ENCODE peak calls at places on chromosome 11, in nine cellular contexts. Z is neuronal stem cell, R is IMR-90, G is HCT116, E is PC-9, J is PC-3, Q is GM23248, T is Karpas-422, F is SK-N-SH. Y is an unnamed sample.

GRCh38 chr11:79052539-79052938 is 388.3 kb downstream of the TENM4 start:
- DNase-seq in E (no peak), Z (no peak), T (no peak), F (no peak), G (no peak), Q (peak; percentile 38), R (no peak), J (peak; percentile 19), Y (no peak)

GRCh38 chr11:129932385-129933067 is 37.1 kb upstream of the NFRKB start:
- DNase-seq in E (no peak), Q (no peak), T (no peak), R (no peak), J (peak; percentile 28), F (no peak), G (no peak), Z (no peak), Y (no peak)

GRCh38 chr11:112570335-112570734 is 309.7 kb upstream of the PLET1 start:
- DNase-seq in J (no peak), T (no peak), Z (no peak), Q (no peak), G (no peak), F (peak; percentile 45), E (no peak), R (no peak), Y (no peak)

GRCh38 chr11:66467034-66467659 is 442 bp downstream of the PELI3 start:
- DNase-seq in R (peak; percentile 15), Q (peak; percentile 79), F (no peak), T (peak; percentile 55), E (peak; percentile 62), J (peak; percentile 43), Z (peak; percentile 33), G (no peak), Y (peak; percentile 29)

GRCh38 chr11:62067741-62068140 is 56.1 kb upstream of the INCENP start:
- DNase-seq in G (no peak), E (no peak), T (no peak), F (no peak), J (no peak), R (no peak), Q (no peak), Z (no peak), Y (no peak)

GRCh38 chr11:31968774-31969433 is 122.0 kb upstream of the RCN1 start:
- DNase-seq in F (peak; percentile 62), G (no peak), Z (no peak), Q (peak; percentile 94), R (peak; percentile 61), T (no peak), E (no peak), J (peak; percentile 78), Y (no peak)

GRCh38 chr11:1837171-1838076 is 1.4 kb upstream of the TNNI2 start:
- DNase-seq in F (peak; percentile 97), T (peak; percentile 95), J (peak; percentile 33), G (no peak), R (peak; percentile 28), E (peak; percentile 44), Q (peak; percentile 64), Z (peak; percentile 67), Y (peak; percentile 43)

GRCh38 chr11:130390071-130390758 is 38.2 kb downstream of the ADAMTS8 start:
- DNase-seq in G (peak; percentile 24), F (no peak), Z (no peak), J (peak; percentile 78), T (no peak), E (no peak), Q (peak; percentile 85), R (peak; percentile 99), Y (no peak)

GRCh38 chr11:127369301-127369968 is 368.9 kb upstream of the KIRREL3 start:
- DNase-seq in T (no peak), F (no peak), G (no peak), Z (no peak), J (no peak), E (no peak), R (no peak), Q (no peak), Y (no peak)

GRCh38 chr11:86537541-86538222 is 134.7 kb downstream of the ME3 start:
- DNase-seq in R (no peak), F (no peak), J (no peak), G (peak; percentile 7), E (no peak), T (peak; percentile 62), Q (no peak), Z (no peak), Y (no peak)

GRCh38 chr11:113261709-113262475 is 52.5 kb upstream of the TTC12 start:
- DNase-seq in J (peak; percentile 20), G (no peak), Z (no peak), F (no peak), T (no peak), E (peak; percentile 47), Q (peak; percentile 58), R (peak; percentile 11), Y (peak; percentile 11)

GRCh38 chr11:33980896-33981295 is 70.6 kb upstream of the CAPRIN1 start:
- DNase-seq in Q (no peak), G (no peak), J (no peak), Z (no peak), T (no peak), F (no peak), E (no peak), R (no peak), Y (no peak)

GRCh38 chr11:113314389-113315301 is at the start of gene TTC12:
- DNase-seq in G (peak; percentile 73), T (peak; percentile 94), Q (peak; percentile 96), J (peak; percentile 93), E (peak; percentile 94), R (peak; percentile 78), Z (peak; percentile 88), F (peak; percentile 97), Y (peak; percentile 92)

GRCh38 chr11:111206472-111206871 is 39.1 kb upstream of the POU2AF2 start:
- DNase-seq in G (no peak), F (no peak), Z (no peak), J (peak; percentile 92), T (no peak), E (no peak), Q (peak; percentile 72), R (peak; percentile 81), Y (no peak)
- H3K4me2 ChIP-seq in G (no peak overlapping the region), F (no peak overlapping the region), Z (no peak overlapping the region), J (peak overlapping the region; percentile 70), T (no peak overlapping the region), E (peak overlapping the region; percentile 31), Q (peak overlapping the region; percentile 46), R (peak overlapping the region; percentile 53), Y (no peak overlapping the region)

GRCh38 chr11:29135504-29135903 is 881.3 kb downstream of the KCNA4 start:
- DNase-seq in Z (no peak), G (no peak), J (no peak), T (no peak), E (no peak), Q (peak; percentile 75), R (peak; percentile 80), F (no peak), Y (no peak)
- H3K4me2 ChIP-seq in Z (no peak overlapping the region), G (no peak overlapping the region), J (no peak overlapping the region), T (no peak overlapping the region), E (no peak overlapping the region), Q (peak overlapping the region; percentile 19), R (no peak overlapping the region), F (no peak overlapping the region), Y (no peak overlapping the region)

GRCh38 chr11:10906521-10906920 is 48.7 kb upstream of the ZBED5 start:
- DNase-seq in J (peak; percentile 49), F (no peak), Q (peak; percentile 70), R (peak; percentile 56), G (no peak), Z (no peak), T (no peak), E (no peak), Y (no peak)
- H3K4me2 ChIP-seq in J (no peak overlapping the region), F (peak overlapping the region; percentile 26), Q (peak overlapping the region; percentile 24), R (no peak overlapping the region), G (no peak overlapping the region), Z (no peak overlapping the region), T (no peak overlapping the region), E (no peak overlapping the region), Y (no peak overlapping the region)

DNA sequence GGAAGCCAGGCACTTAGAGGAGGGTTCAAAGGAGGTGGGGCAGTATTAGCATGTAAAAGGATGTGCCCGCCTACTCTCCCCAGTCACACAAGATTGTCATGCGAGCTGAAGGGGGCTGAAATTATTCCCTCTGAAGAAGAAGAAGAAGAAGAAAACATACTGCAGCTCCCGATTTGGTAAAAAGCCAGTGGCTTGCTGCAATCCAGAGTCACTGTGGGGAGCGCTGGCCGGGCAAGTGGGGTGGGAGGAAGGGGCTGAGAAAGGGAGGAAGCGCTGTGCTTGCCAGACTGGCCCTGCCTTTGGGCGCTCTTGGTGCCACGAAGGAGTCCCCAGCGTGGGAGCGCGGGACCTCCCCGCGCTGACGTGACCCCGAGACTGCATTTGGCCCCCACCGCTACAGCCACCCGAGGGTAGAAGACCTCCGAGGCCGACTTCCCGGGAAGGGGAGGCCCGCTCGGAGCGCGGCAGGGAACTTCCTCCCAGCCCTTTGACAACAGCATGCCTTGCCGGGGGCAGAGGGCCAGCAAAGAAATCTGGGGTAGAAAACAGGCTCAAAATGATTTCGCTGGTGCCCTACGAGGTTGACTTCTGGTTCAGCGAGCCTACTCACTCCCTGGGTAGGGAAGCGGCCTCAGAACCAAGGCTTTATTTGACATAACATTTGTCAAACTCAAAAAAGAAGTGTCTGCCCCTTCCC is 906.3 kb downstream of the DLG2 start:
- DNase-seq in E (no peak), J (no peak), Q (peak; percentile 19), G (no peak), R (no peak), Z (peak; percentile 20), F (peak; percentile 53), T (no peak), Y (peak; percentile 41)
- H3K4me2 ChIP-seq in E (no peak overlapping the region), J (peak overlapping the region; percentile 27), Q (peak overlapping the region; percentile 59), G (no peak overlapping the region), R (peak overlapping the region; percentile 58), Z (peak overlapping the region; percentile 59), F (peak overlapping the region; percentile 37), T (no peak overlapping the region), Y (peak overlapping the region; percentile 95)

DNA sequence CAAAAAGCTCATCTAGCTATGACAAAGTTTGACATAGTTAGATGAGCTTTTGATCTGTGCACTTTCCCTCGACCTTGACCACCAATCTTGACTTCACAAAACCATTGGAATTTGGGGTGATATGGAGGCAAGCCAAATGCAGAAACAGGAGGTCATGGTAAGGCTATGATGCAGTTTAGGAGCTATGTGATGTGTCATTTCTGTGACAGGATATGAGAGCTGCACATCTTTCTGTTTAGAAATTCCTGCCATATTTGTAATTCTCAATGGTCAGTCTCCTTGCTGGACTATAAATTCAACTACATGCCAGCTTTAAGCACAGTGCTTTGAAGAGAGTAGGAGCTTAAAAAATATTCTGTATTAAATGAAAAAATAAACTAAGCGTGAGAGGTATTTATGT is 12.9 kb downstream of the OR51B6 start:
- DNase-seq in F (no peak), T (no peak), R (peak; percentile 96), Q (peak; percentile 71), J (no peak), G (no peak), Z (no peak), E (no peak), Y (no peak)
- H3K4me2 ChIP-seq in F (no peak overlapping the region), T (no peak overlapping the region), R (no peak overlapping the region), Q (peak overlapping the region; percentile 73), J (no peak overlapping the region), G (no peak overlapping the region), Z (no peak overlapping the region), E (no peak overlapping the region), Y (no peak overlapping the region)

DNA sequence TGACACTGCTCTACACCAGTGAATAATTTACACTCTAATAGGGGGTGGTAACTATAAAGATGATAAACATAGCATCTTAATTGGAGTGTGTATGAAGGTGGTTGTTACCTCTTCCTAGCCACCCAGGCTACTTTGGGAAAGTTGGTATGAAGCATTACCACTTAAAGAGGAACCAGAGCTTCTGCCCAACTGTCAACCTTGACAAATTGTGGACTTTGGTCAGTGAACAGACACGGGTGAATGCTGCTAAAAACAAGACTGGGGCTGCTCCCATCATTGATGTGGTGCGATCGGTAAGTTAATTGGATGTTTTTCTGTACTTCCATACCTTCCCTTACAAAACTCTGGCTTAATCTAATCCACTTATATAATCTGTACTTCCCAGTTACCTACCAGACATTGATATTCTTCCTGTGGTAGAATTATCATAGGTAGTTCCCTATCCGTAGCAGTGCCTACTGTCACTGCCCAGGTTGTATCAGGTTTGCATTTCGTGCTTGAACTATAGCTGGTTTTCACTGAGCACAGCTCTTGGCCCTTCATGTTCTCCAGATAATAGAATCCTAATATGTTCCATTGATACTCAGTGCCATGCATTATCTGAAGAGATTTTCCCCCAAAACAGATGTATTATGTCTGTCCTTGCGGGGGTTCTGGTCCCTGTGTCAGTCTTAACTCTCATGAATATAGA is 2.2 kb downstream of the RPL27A start:
- DNase-seq in R (no peak), J (no peak), Q (peak; percentile 14), E (no peak), Z (no peak), T (no peak), F (no peak), G (no peak), Y (no peak)
- H3K4me2 ChIP-seq in R (no peak overlapping the region), J (peak overlapping the region; percentile 94), Q (peak overlapping the region; percentile 98), E (peak overlapping the region; percentile 98), Z (no peak overlapping the region), T (peak overlapping the region; percentile 95), F (peak overlapping the region; percentile 89), G (peak overlapping the region; percentile 80), Y (peak overlapping the region; percentile 90)